ENCODE peak calls at places on chromosomes 13 and 19, in five cellular contexts. One of them, this sample, is unnamed.

GRCh38 chr19:15378529-15379082 is 981 bp downstream of the AKAP8 start:
- DNase-seq in GM12865: peak
- DNase-seq in activated naive CD4-positive, alpha-beta T cell treated with anti-CD3 and anti-CD28 coated beads, Interleukin-2, amount 10 ng/mL, durations not matched to agents 7 days and 5 days: peak
- DNase-seq in NCI-H2081: peak
- DNase-seq in fibroblast of the conjunctiva: no peak
- DNase-seq in this sample: peak

GRCh38 chr19:45876411-45877197 is 9.3 kb downstream of the IRF2BP1 start:
- DNase-seq in NCI-H2081: no peak
- DNase-seq in activated naive CD4-positive, alpha-beta T cell treated with anti-CD3 and anti-CD28 coated beads, Interleukin-2, amount 10 ng/mL, durations not matched to agents 7 days and 5 days: peak
- DNase-seq in GM12865: no peak
- DNase-seq in fibroblast of the conjunctiva: no peak
- DNase-seq in this sample: no peak

GRCh38 chr13:81639984-81640582 is 1299.2 kb upstream of the SPRY2 start:
- DNase-seq in fibroblast of the conjunctiva: no peak
- DNase-seq in GM12865: no peak
- DNase-seq in activated naive CD4-positive, alpha-beta T cell treated with anti-CD3 and anti-CD28 coated beads, Interleukin-2, amount 10 ng/mL, durations not matched to agents 7 days and 5 days: no peak
- DNase-seq in NCI-H2081: peak
- DNase-seq in this sample: no peak

GRCh38 chr13:109784590-109785140 is 1.7 kb downstream of the IRS2 start:
- DNase-seq in NCI-H2081: peak
- DNase-seq in activated naive CD4-positive, alpha-beta T cell treated with anti-CD3 and anti-CD28 coated beads, Interleukin-2, amount 10 ng/mL, durations not matched to agents 7 days and 5 days: peak
- DNase-seq in fibroblast of the conjunctiva: no peak
- DNase-seq in GM12865: no peak
- DNase-seq in this sample: peak

GRCh38 chr19:18777725-18778389 is 13.2 kb downstream of the COMP start:
- DNase-seq in GM12865: no peak
- DNase-seq in NCI-H2081: no peak
- DNase-seq in activated naive CD4-positive, alpha-beta T cell treated with anti-CD3 and anti-CD28 coated beads, Interleukin-2, amount 10 ng/mL, durations not matched to agents 7 days and 5 days: no peak
- DNase-seq in fibroblast of the conjunctiva: no peak
- DNase-seq in this sample: no peak

GRCh38 chr13:46543307-46543706 is 9.7 kb upstream of the LRCH1 start:
- DNase-seq in activated naive CD4-positive, alpha-beta T cell treated with anti-CD3 and anti-CD28 coated beads, Interleukin-2, amount 10 ng/mL, durations not matched to agents 7 days and 5 days: no peak
- DNase-seq in fibroblast of the conjunctiva: no peak
- DNase-seq in GM12865: no peak
- DNase-seq in NCI-H2081: no peak
- DNase-seq in this sample: no peak

GRCh38 chr19:2553510-2553909 is 77.6 kb downstream of the GADD45B start:
- DNase-seq in activated naive CD4-positive, alpha-beta T cell treated with anti-CD3 and anti-CD28 coated beads, Interleukin-2, amount 10 ng/mL, durations not matched to agents 7 days and 5 days: no peak
- DNase-seq in GM12865: no peak
- DNase-seq in fibroblast of the conjunctiva: no peak
- DNase-seq in NCI-H2081: no peak
- DNase-seq in this sample: no peak

GRCh38 chr13:98972627-98973026 is 5.2 kb downstream of the DOCK9 start:
- DNase-seq in fibroblast of the conjunctiva: no peak
- DNase-seq in NCI-H2081: no peak
- DNase-seq in GM12865: no peak
- DNase-seq in activated naive CD4-positive, alpha-beta T cell treated with anti-CD3 and anti-CD28 coated beads, Interleukin-2, amount 10 ng/mL, durations not matched to agents 7 days and 5 days: no peak
- DNase-seq in this sample: no peak

GRCh38 chr19:2977686-2978466 is 512 bp downstream of the TLE6 start:
- DNase-seq in activated naive CD4-positive, alpha-beta T cell treated with anti-CD3 and anti-CD28 coated beads, Interleukin-2, amount 10 ng/mL, durations not matched to agents 7 days and 5 days: no peak
- DNase-seq in NCI-H2081: no peak
- DNase-seq in GM12865: no peak
- DNase-seq in fibroblast of the conjunctiva: no peak
- DNase-seq in this sample: no peak

GRCh38 chr13:59533561-59534337 is 630.0 kb downstream of the DIAPH3 start:
- DNase-seq in activated naive CD4-positive, alpha-beta T cell treated with anti-CD3 and anti-CD28 coated beads, Interleukin-2, amount 10 ng/mL, durations not matched to agents 7 days and 5 days: no peak
- DNase-seq in fibroblast of the conjunctiva: no peak
- DNase-seq in GM12865: no peak
- DNase-seq in NCI-H2081: no peak
- DNase-seq in this sample: no peak

GRCh38 chr19:48681127-48681470 is 8.3 kb upstream of the NTN5 start:
- DNase-seq in fibroblast of the conjunctiva: no peak
- DNase-seq in NCI-H2081: no peak
- DNase-seq in activated naive CD4-positive, alpha-beta T cell treated with anti-CD3 and anti-CD28 coated beads, Interleukin-2, amount 10 ng/mL, durations not matched to agents 7 days and 5 days: no peak
- DNase-seq in GM12865: peak
- DNase-seq in this sample: no peak

GRCh38 chr19:4851551-4852290 is 15.7 kb downstream of the PLIN3 start:
- DNase-seq in activated naive CD4-positive, alpha-beta T cell treated with anti-CD3 and anti-CD28 coated beads, Interleukin-2, amount 10 ng/mL, durations not matched to agents 7 days and 5 days: peak
- DNase-seq in fibroblast of the conjunctiva: no peak
- DNase-seq in NCI-H2081: peak
- DNase-seq in GM12865: peak
- DNase-seq in this sample: peak

GRCh38 chr13:102033719-102034446 is 368.0 kb downstream of the FGF14 start:
- DNase-seq in GM12865: no peak
- DNase-seq in NCI-H2081: peak
- DNase-seq in fibroblast of the conjunctiva: no peak
- DNase-seq in activated naive CD4-positive, alpha-beta T cell treated with anti-CD3 and anti-CD28 coated beads, Interleukin-2, amount 10 ng/mL, durations not matched to agents 7 days and 5 days: no peak
- DNase-seq in this sample: no peak

GRCh38 chr19:13727798-13728197 is 36.5 kb upstream of the MRI1 start:
- DNase-seq in fibroblast of the conjunctiva: no peak
- DNase-seq in NCI-H2081: no peak
- DNase-seq in activated naive CD4-positive, alpha-beta T cell treated with anti-CD3 and anti-CD28 coated beads, Interleukin-2, amount 10 ng/mL, durations not matched to agents 7 days and 5 days: no peak
- DNase-seq in GM12865: no peak
- DNase-seq in this sample: no peak

GRCh38 chr19:45862271-45862563 is 730 bp downstream of the SYMPK start:
- DNase-seq in fibroblast of the conjunctiva: no peak
- DNase-seq in NCI-H2081: no peak
- DNase-seq in activated naive CD4-positive, alpha-beta T cell treated with anti-CD3 and anti-CD28 coated beads, Interleukin-2, amount 10 ng/mL, durations not matched to agents 7 days and 5 days: no peak
- DNase-seq in GM12865: no peak
- DNase-seq in this sample: no peak

GRCh38 chr19:55287361-55288079 is 3.7 kb downstream of the BRSK1 start:
- DNase-seq in activated naive CD4-positive, alpha-beta T cell treated with anti-CD3 and anti-CD28 coated beads, Interleukin-2, amount 10 ng/mL, durations not matched to agents 7 days and 5 days: no peak
- DNase-seq in NCI-H2081: no peak
- DNase-seq in fibroblast of the conjunctiva: no peak
- DNase-seq in GM12865: no peak
- DNase-seq in this sample: no peak

This sample was measured in NCI-H774.